ENCODE peak calls at places on chromosomes 1 and 21, in four cellular contexts. O is CD4-positive, alpha-beta T cell; Z is AG09309; T is foreskin fibroblast. U is an unnamed sample.

GRCh38 chr21:16137106-16137505 is 407.3 kb downstream of the USP25 start:
- DNase-seq in O (no peak), Z (no peak), T (no peak), U (no peak)

GRCh38 chr1:101025283-101025679 is 303 bp downstream of the DPH5 start:
- DNase-seq in O (peak), Z (no peak), T (no peak), U (peak)

GRCh38 chr21:42636931-42637601 is 16.4 kb upstream of the PDE9A start:
- DNase-seq in O (no peak), Z (no peak), T (no peak), U (no peak)

GRCh38 chr21:40512590-40512989 is 334.4 kb downstream of the DSCAM start:
- DNase-seq in O (no peak), Z (no peak), T (no peak), U (no peak)

GRCh38 chr1:3577300-3577699 is 34.0 kb downstream of the MEGF6 start:
- DNase-seq in O (no peak), Z (no peak), T (no peak), U (no peak)

GRCh38 chr21:43778469-43779335 is 2.6 kb upstream of the CSTB start:
- DNase-seq in O (no peak), Z (no peak), T (no peak), U (no peak)

GRCh38 chr1:154856049-154856448 is 14.0 kb downstream of the KCNN3 start:
- DNase-seq in O (no peak), Z (no peak), T (no peak), U (no peak)

GRCh38 chr21:36799869-36800268 is 101.0 kb downstream of the SIM2 start:
- DNase-seq in O (no peak), Z (no peak), T (peak), U (peak)

GRCh38 chr1:35451125-35451528 is 106.1 kb downstream of the KIAA0319L start:
- DNase-seq in O (peak), Z (peak), T (peak), U (peak)

DNA sequence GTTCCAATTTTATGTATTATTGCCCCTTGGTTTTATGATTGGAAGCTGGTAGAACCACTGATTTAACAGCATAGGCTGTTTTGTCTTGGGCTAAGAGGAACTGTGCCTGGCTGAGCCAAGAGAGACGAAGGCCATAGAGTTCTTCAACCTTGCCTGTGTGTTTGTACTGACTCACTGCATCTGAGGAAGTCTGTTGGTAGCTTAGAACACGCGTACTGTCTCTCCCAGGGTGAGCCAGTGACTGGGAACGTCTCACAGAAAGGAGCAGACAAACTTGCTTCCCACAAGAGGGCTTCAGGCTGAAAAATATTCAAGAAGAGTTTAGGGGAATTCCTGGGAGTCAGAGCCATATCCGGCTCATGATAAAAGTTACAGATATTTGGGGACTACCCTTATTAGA is 14.9 kb downstream of the TMEM51 start:
- DNase-seq in O (no peak), Z (peak), T (no peak), U (peak)
- TF ChIP-seq CTCF in O (no peak), Z (peak), T (peak), U (no peak)

GRCh38 chr1:61519631-61520030 is 205.3 kb downstream of the TM2D1 start:
- DNase-seq in O (no peak), Z (no peak), T (no peak), U (no peak)

GRCh38 chr1:61517345-61517744 is 207.6 kb downstream of the TM2D1 start:
- DNase-seq in O (no peak), Z (no peak), T (no peak), U (no peak)

GRCh38 chr1:61523219-61523618 is 201.7 kb downstream of the TM2D1 start:
- DNase-seq in O (no peak), Z (no peak), T (no peak), U (no peak)

GRCh38 chr1:61515096-61515495 is 209.8 kb downstream of the TM2D1 start:
- DNase-seq in O (no peak), Z (no peak), T (no peak), U (no peak)

DNA sequence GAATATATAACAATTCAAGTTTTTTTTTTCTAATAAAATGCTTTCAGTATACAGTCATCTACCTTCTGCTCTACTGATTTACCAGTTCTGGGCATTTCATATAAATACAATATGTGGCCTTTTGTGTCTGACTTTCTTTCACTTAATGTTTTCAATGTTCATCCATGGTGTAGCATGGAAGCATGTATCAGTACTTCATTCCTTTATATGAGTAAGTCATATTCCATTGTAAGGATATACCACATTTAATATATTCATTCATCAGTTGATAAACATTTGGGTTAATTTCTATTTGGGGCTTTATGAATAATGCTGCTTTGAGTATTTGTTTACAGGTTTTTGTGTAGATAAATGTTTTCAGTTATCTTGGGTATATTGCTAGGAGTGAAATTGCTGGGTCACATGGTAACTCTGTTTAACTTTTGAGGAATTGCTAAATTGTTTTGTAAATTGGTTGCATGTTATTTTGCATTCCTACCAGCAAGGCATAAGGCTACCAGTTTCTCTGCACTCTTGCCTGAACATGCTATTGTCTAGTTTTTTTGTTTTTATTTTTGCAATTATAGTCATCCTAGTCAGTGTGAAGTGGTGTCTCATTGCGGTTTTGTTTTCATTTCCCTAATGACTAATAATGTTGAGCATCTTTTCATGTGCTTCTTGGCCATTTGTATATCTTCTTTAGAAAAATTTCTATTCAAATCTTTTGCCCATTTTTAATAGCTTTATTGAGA is 206.1 kb downstream of the TM2D1 start:
- DNase-seq in O (no peak), Z (no peak), T (no peak), U (no peak)
- TF ChIP-seq CTCF in O (no peak), Z (no peak), T (no peak), U (peak)

GRCh38 chr1:179882253-179883039 is at the start of gene TOR1AIP1:
- DNase-seq in O (peak), Z (peak), T (peak), U (peak)

GRCh38 chr1:179883739-179884138 is 1.7 kb downstream of the TOR1AIP1 start:
- DNase-seq in O (peak), Z (no peak), T (no peak), U (no peak)

GRCh38 chr1:179879797-179880196 is 2.2 kb upstream of the TOR1AIP2 start:
- DNase-seq in O (no peak), Z (no peak), T (no peak), U (no peak)

GRCh38 chr1:179883040-179883501 is 986 bp downstream of the TOR1AIP1 start:
- DNase-seq in O (no peak), Z (no peak), T (no peak), U (no peak)

GRCh38 chr1:179881642-179882252 is 338 bp upstream of the TOR1AIP1 start:
- DNase-seq in O (no peak), Z (peak), T (peak), U (peak)
- TF ChIP-seq CTCF in O (no peak), Z (no peak), T (no peak), U (no peak)

GRCh38 chr1:246492611-246493245 is 14.4 kb downstream of the SMYD3 start:
- DNase-seq in O (peak), Z (peak), T (peak), U (peak)

GRCh38 chr1:246491551-246492053 is 15.5 kb downstream of the SMYD3 start:
- DNase-seq in O (no peak), Z (no peak), T (no peak), U (no peak)

GRCh38 chr1:246503341-246503740 is 3.7 kb downstream of the SMYD3 start:
- DNase-seq in O (no peak), Z (peak), T (peak), U (peak)

GRCh38 chr1:246497331-246497915 is 9.7 kb downstream of the SMYD3 start:
- DNase-seq in O (no peak), Z (peak), T (peak), U (peak)
- TF ChIP-seq CTCF in O (peak), Z (peak), T (peak), U (peak)

DNA sequence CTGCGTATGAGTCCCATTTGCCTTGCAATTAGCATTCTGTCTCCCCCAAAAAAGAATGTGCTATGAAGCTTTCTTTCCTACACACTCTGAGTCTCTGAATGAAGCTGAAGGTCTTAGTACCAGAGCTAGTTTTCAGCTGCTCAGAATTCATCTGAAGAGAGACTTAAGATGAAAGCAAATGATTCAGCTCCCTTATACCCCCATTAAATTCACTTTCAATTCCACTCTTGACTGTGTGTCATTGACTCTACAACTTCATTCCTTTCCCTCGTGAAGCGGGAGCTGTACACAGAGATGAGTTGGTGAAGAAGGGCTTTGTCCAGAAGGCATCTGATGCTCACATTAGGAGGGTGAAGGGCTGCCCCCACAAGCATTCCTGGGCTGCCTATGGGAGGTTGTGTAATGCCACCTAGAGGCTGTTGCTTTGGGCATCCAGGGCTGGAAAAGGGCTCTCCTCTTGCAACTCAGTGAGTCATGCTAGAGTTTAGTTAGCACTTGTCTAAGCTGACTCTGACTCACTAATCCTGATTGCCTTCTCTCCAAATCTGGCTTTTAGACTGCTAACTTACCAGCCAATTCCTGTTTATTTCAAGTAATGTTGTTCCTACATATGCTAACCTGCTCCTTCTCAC is 1.8 kb downstream of the SPRR1B start:
- DNase-seq in O (no peak), Z (no peak), T (peak), U (peak)
- TF ChIP-seq CTCF in O (no peak), Z (no peak), T (no peak), U (peak)

GRCh38 chr1:201828820-201829774 is at the start of gene IPO9:
- DNase-seq in O (peak), Z (peak), T (peak), U (peak)

GRCh38 chr1:201827321-201828281 is 1.4 kb upstream of the IPO9 start:
- DNase-seq in O (no peak), Z (no peak), T (peak), U (no peak)

GRCh38 chr1:201825245-201825644 is 3.7 kb upstream of the IPO9 start:
- DNase-seq in O (no peak), Z (no peak), T (no peak), U (no peak)

GRCh38 chr1:201828451-201828819 is 522 bp upstream of the IPO9 start:
- DNase-seq in O (no peak), Z (no peak), T (peak), U (no peak)

DNA sequence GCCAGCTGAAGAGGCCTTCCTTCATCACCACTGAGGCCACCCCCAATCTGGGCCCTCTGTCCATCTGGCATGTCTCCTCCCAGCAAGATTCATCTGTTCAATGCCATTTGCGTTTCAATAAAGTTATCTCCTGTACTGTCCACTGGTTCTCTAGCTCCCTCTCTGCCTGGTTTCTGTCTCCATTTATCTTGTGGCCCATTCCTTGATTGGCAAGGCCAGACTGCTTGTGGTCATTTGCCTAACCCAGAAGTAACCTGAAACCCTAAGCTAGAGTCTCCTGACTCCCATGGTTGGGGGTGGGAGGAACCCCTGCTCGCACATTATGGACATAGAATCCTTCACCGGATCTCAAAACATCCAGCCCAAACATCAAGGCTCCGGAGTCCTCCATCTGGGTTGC is 2.1 kb upstream of the IPO9 start:
- DNase-seq in O (no peak), Z (no peak), T (peak), U (no peak)
- TF ChIP-seq CTCF in O (no peak), Z (no peak), T (no peak), U (peak)

DNA sequence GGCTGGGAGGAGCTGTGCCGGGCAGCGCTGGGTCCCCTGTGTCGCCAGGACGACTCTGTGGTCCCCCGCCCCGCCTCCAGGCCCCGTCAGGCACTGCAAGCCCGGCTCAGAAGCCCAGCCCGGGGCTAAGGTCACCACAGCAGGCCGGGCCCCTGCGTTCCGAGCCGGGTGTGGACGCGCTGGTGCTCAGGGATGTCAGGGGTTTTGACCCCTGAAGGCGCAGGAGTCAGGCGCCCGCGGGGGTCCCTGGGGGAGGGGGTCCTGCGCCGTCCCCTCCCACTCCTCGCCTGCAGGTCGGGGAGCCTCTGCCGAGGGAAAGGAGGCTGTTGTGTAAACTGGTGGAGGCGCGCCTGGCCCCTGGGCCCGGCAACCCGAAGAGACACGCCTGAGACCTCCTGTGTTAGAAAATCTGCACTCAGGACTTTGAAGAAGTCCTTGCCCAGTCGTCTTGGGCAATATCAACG is 23.7 kb upstream of the TMEM54 start:
- DNase-seq in O (no peak), Z (no peak), T (no peak), U (no peak)
- TF ChIP-seq CTCF in O (no peak), Z (no peak), T (no peak), U (peak)

GRCh38 chr1:56533621-56534020 is 45.7 kb downstream of the PLPP3 start:
- DNase-seq in O (no peak), Z (no peak), T (no peak), U (no peak)
- TF ChIP-seq CTCF in O (no peak), Z (no peak), T (no peak), U (no peak)

DNA sequence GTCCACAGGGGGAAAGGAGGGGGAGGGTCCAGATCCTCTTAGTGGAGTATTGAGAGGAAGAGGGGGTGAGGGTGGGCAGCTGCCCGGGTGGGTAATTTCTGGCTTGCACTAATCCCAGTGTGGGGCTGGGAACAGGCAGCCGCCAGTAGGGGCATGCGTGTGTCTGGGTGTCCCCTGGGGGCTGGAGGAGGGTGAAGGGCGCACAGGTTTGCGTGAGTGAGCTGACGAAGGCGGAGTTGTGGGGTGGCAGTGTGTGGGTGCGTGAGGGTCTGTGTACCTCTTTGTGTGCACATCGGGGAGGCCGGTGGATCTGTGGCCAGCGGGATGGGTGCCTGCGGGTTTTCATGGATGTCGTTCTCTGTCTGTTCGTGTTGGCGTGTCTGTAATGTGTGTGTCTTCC is 97.3 kb downstream of the PAX7 start:
- DNase-seq in O (no peak), Z (no peak), T (no peak), U (no peak)
- TF ChIP-seq CTCF in O (no peak), Z (no peak), T (no peak), U (no peak)